ENCODE peak calls at places on chromosomes 4 and X, in six cellular contexts. S is heart right ventricle, C is fibroblast of mammary gland, A is psoas muscle, G is testis, T is omental fat pad. Q is an unnamed sample.

GRCh38 chrX:69133561-69134542 is 31.4 kb downstream of the PJA1 start:
- DNase-seq in C (peak), G (peak), A (no peak), S (no peak), T (no peak), Q (no peak)

GRCh38 chr4:132333723-132334045 is 815.4 kb upstream of the PCDH10 start:
- DNase-seq in G (no peak), S (no peak), C (peak), A (no peak), T (no peak), Q (no peak)

GRCh38 chr4:31917334-31917733 is 1197.2 kb downstream of the PCDH7 start:
- DNase-seq in S (no peak), T (no peak), G (no peak), A (no peak), C (no peak), Q (no peak)

GRCh38 chr4:167903291-167903721 is 189.0 kb upstream of the ANXA10 start:
- DNase-seq in C (peak), T (no peak), A (no peak), G (no peak), S (no peak), Q (no peak)

GRCh38 chrX:115970718-115971117 is 199.8 kb upstream of the AGTR2 start:
- DNase-seq in T (no peak), G (no peak), S (no peak), C (no peak), A (no peak), Q (no peak)

GRCh38 chr4:123599061-123599919 is 202.7 kb downstream of the SPRY1 start:
- DNase-seq in C (peak), A (no peak), G (no peak), S (no peak), T (no peak), Q (no peak)

GRCh38 chr4:119626943-119627266 is 1.7 kb downstream of the PDE5A start:
- DNase-seq in T (no peak), G (no peak), A (no peak), S (no peak), C (no peak), Q (no peak)

GRCh38 chr4:168574581-168575295 is 77.9 kb downstream of the PALLD start:
- DNase-seq in T (no peak), A (no peak), S (no peak), G (no peak), C (peak), Q (no peak)

GRCh38 chrX:77820328-77820727 is 34.3 kb upstream of the ATRX start:
- DNase-seq in A (no peak), T (no peak), G (no peak), S (no peak), C (peak), Q (no peak)

GRCh38 chr4:21795091-21795490 is 153.5 kb downstream of the KCNIP4 start:
- DNase-seq in T (no peak), G (no peak), C (peak), A (no peak), S (no peak), Q (no peak)

GRCh38 chrX:130330706-130331105 is 9.0 kb upstream of the SLC25A14 start:
- DNase-seq in G (peak), A (peak), C (peak), S (peak), T (no peak), Q (no peak)

GRCh38 chr4:94548571-94548970 is 96.8 kb downstream of the PDLIM5 start:
- DNase-seq in A (no peak), T (no peak), C (peak), G (no peak), S (no peak), Q (peak)

GRCh38 chr4:183798921-183799307 is 106.2 kb upstream of the STOX2 start:
- DNase-seq in T (no peak), A (no peak), G (no peak), S (no peak), C (no peak), Q (no peak)

GRCh38 chr4:87309625-87310024 is 13.1 kb downstream of the HSD17B13 start:
- DNase-seq in C (peak), G (no peak), A (no peak), T (no peak), S (no peak), Q (no peak)

GRCh38 chrX:131762802-131763234 is 218.9 kb downstream of the OR13H1 start:
- DNase-seq in C (peak), T (no peak), S (no peak), G (no peak), A (no peak), Q (no peak)
- TF ChIP-seq CTCF in C (peak), T (no peak), S (no peak), G (no peak), A (peak), Q (no peak)

DNA sequence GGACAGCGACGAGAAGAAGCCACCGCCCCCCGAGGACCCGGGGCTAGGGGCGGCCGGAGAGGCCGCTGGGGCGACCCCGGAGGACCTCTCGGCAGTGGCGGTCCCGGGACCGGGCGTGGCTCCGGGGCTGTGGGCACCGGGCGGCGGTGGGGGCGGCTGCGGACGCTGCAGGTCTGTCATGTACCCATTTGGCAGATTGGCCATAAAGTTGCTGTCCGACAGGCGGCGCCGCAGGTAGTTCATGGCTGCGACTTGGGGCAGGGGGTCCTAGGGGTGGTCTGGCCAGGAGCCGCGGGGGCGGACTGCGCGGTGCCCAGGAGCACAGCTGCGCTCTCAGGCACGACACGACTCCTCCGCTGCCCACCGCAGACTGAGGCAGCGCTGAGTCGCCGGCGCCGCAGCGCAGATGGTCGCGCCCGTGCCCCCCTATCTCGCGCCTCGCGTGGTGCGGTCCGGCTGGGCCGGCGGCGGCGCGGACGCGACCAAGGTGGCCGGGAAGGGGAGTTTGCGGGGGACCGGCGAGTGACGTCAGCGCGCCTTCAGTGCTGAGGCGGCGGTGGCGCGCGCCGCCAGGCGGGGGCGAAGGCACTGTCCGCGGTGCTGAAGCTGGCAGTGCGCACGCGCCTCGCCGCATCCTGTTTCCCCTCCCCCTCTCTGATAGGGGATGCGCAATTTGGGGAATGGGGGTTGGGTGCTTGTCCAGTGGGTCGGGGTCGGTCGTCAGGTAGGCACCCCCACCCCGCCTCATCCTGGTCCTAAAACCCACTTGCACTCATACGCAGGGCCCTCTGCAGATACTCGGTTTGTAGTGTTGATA is at the start of gene SYN1:
- DNase-seq in C (peak), S (peak), A (peak), G (peak), T (no peak), Q (peak)
- TF ChIP-seq CTCF in C (no peak), S (no peak), A (peak), G (peak), T (no peak), Q (no peak)

DNA sequence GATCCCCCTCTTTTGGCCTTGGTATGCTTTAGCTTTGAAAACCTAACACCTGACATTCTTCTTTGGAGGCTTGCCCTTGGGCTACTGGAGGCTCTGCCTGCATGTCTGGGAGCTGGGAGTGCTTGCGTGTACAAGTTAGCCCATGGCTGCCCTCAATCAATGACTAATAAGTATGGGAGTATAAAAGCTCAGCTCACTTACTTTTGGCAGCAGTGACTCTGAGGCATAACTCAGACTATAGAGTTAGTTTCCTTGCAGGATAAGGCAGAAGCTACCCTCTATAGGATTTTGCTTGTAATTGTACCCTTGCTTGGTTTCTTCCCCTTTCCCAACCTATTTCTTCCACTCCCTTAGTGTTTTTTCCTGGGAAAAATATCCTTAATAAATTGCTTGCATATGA is 247.9 kb downstream of the PPP1R2C start:
- DNase-seq in T (no peak), A (no peak), C (peak), G (no peak), S (no peak), Q (no peak)
- TF ChIP-seq CTCF in T (no peak), A (no peak), C (peak), G (no peak), S (no peak), Q (no peak)

GRCh38 chr4:101191302-101192098 is 155.8 kb downstream of the PPP3CA start:
- DNase-seq in S (peak), T (peak), C (peak), G (peak), A (peak), Q (peak)

GRCh38 chr4:101184668-101185067 is 162.7 kb downstream of the PPP3CA start:
- DNase-seq in G (no peak), T (no peak), A (no peak), C (no peak), S (no peak), Q (no peak)

GRCh38 chr4:101186558-101187184 is 160.7 kb downstream of the PPP3CA start:
- DNase-seq in T (no peak), G (no peak), S (no peak), C (no peak), A (no peak), Q (no peak)

GRCh38 chr4:101188906-101189305 is 158.4 kb downstream of the PPP3CA start:
- DNase-seq in C (no peak), T (no peak), G (no peak), A (no peak), S (no peak), Q (no peak)

DNA sequence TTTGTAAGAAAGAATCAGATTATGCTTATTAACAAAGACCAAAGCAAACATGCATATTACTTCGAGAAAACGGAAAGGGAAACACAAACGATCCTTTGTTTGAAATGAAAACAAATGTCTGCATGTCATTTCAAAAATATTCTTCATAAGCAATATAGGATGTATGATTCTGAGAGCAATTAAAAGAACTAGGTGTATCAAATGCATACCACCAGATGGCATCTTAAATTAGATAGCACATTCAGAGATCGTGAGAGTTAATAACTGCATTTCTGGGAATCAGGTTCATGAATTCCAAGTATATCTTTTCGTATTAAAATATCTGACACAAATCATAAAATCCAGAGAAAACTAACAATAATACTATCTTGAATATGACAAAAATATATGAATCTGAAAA is 159.5 kb downstream of the PPP3CA start:
- DNase-seq in S (no peak), T (no peak), A (no peak), C (peak), G (no peak), Q (no peak)
- TF ChIP-seq CTCF in S (no peak), T (no peak), A (peak), C (peak), G (no peak), Q (no peak)

GRCh38 chr4:163111588-163111987 is 55.1 kb downstream of the NAF1 start:
- DNase-seq in T (no peak), S (no peak), C (peak), A (no peak), G (no peak), Q (no peak)
- TF ChIP-seq CTCF in T (no peak), S (no peak), C (peak), A (no peak), G (no peak), Q (peak)

DNA sequence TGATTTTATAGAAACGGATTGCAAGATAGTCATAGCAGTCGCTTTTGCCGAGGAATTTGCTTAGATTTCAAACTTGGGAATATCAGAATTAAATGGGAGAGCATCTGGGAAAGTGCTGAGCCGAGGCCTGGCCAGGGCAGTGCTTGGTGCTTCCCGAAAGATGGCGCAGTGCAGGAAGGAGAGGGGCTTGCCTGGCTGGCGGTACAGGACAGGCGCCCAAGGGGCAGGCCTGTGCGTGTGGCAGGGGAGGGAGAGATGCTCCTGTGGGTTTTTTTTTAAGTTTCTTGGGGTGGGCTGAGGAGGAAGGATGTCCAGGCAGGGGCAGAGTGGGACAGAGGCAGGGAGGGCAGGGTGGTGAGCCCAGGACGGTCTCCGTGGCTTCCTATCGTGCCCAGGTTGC is 241.1 kb downstream of the AFAP1 start:
- DNase-seq in G (no peak), C (peak), T (no peak), S (no peak), A (no peak), Q (no peak)
- TF ChIP-seq CTCF in G (no peak), C (peak), T (no peak), S (no peak), A (no peak), Q (no peak)

DNA sequence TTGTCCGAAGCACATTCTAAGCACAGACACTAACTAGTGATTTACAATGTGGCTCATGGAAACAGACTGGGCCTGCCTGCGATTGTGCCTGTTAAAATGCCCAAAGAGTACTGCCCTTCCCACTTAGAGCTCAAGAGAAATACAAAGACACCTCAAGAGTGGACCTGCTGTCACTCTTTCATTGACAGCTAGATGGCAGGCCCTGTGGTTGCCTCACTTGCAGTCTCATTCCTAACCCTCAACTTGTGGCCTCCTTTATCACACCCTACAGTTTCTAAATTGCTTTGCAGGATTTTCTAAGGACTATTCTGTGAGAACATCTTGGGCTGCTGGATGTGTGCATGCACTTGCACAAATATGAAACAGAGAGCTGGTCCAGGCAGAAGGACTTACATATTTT is 331.0 kb upstream of the EMCN start:
- DNase-seq in T (no peak), A (no peak), S (no peak), G (peak), C (no peak), Q (no peak)
- TF ChIP-seq CTCF in T (no peak), A (no peak), S (no peak), G (no peak), C (no peak), Q (peak)

Q was measured in tibial artery.